ENCODE peak calls at places on chromosome 5, in nine cellular contexts. One of them, this sample, is unnamed.

GRCh38 chr5:72651109-72651508 is 143.9 kb upstream of the ZNF366 start:
- DNase-seq in breast epithelium: no peak
- DNase-seq in sigmoid colon: no peak
- DNase-seq in K562: no peak
- DNase-seq in H1: no peak
- DNase-seq in GM12878: no peak
- DNase-seq in HCT116: no peak
- DNase-seq in Panc1: no peak
- DNase-seq in HL-60: no peak
- DNase-seq in this sample: no peak

GRCh38 chr5:179794171-179794570 is 385 bp downstream of the LTC4S start:
- DNase-seq in breast epithelium: no peak
- DNase-seq in sigmoid colon: peak
- DNase-seq in K562: no peak
- DNase-seq in H1: no peak
- DNase-seq in GM12878: no peak
- DNase-seq in HCT116: no peak
- DNase-seq in Panc1: no peak
- DNase-seq in HL-60: no peak
- DNase-seq in this sample: no peak

GRCh38 chr5:163855754-163856153 is 350.3 kb downstream of the MAT2B start:
- DNase-seq in breast epithelium: no peak
- DNase-seq in sigmoid colon: no peak
- DNase-seq in K562: no peak
- DNase-seq in H1: no peak
- DNase-seq in GM12878: no peak
- DNase-seq in HCT116: no peak
- DNase-seq in Panc1: no peak
- DNase-seq in HL-60: no peak
- DNase-seq in this sample: no peak

GRCh38 chr5:169650701-169651331 is 13.7 kb downstream of the DOCK2 start:
- DNase-seq in breast epithelium: no peak
- DNase-seq in sigmoid colon: no peak
- DNase-seq in K562: peak
- DNase-seq in H1: no peak
- DNase-seq in GM12878: peak
- DNase-seq in HCT116: no peak
- DNase-seq in Panc1: no peak
- DNase-seq in HL-60: no peak
- DNase-seq in this sample: no peak

GRCh38 chr5:101678494-101679193 is 617.4 kb downstream of the SLCO4C1 start:
- DNase-seq in breast epithelium: peak
- DNase-seq in sigmoid colon: peak
- DNase-seq in K562: peak
- DNase-seq in H1: peak
- DNase-seq in GM12878: peak
- DNase-seq in HCT116: peak
- DNase-seq in Panc1: peak
- DNase-seq in HL-60: peak
- DNase-seq in this sample: peak

GRCh38 chr5:87302061-87302460 is 34.4 kb downstream of the RASA1 start:
- DNase-seq in breast epithelium: no peak
- DNase-seq in sigmoid colon: no peak
- DNase-seq in K562: no peak
- DNase-seq in H1: no peak
- DNase-seq in GM12878: no peak
- DNase-seq in HCT116: no peak
- DNase-seq in Panc1: no peak
- DNase-seq in HL-60: no peak
- DNase-seq in this sample: no peak

GRCh38 chr5:154714271-154714986 is 40.7 kb upstream of the LARP1 start:
- DNase-seq in breast epithelium: no peak
- DNase-seq in sigmoid colon: no peak
- DNase-seq in K562: no peak
- DNase-seq in H1: no peak
- DNase-seq in GM12878: peak
- DNase-seq in HCT116: no peak
- DNase-seq in Panc1: no peak
- DNase-seq in HL-60: peak
- DNase-seq in this sample: peak

GRCh38 chr5:31066655-31067328 is 126.7 kb upstream of the CDH6 start:
- DNase-seq in breast epithelium: no peak
- DNase-seq in sigmoid colon: no peak
- DNase-seq in K562: no peak
- DNase-seq in H1: no peak
- DNase-seq in GM12878: no peak
- DNase-seq in HCT116: no peak
- DNase-seq in Panc1: no peak
- DNase-seq in HL-60: no peak
- DNase-seq in this sample: no peak

GRCh38 chr5:175743676-175744210 is 85.9 kb downstream of the HRH2 start:
- DNase-seq in breast epithelium: no peak
- DNase-seq in sigmoid colon: no peak
- DNase-seq in K562: no peak
- DNase-seq in H1: no peak
- DNase-seq in GM12878: no peak
- DNase-seq in HCT116: no peak
- DNase-seq in Panc1: no peak
- DNase-seq in HL-60: no peak
- DNase-seq in this sample: no peak

GRCh38 chr5:35921930-35922329 is 16.5 kb downstream of the CAPSL start:
- DNase-seq in breast epithelium: no peak
- DNase-seq in sigmoid colon: no peak
- DNase-seq in K562: no peak
- DNase-seq in H1: no peak
- DNase-seq in GM12878: no peak
- DNase-seq in HCT116: no peak
- DNase-seq in Panc1: no peak
- DNase-seq in HL-60: no peak
- DNase-seq in this sample: no peak

GRCh38 chr5:10513501-10514442 is 50.1 kb upstream of the ANKRD33B start:
- DNase-seq in breast epithelium: no peak
- DNase-seq in sigmoid colon: no peak
- DNase-seq in K562: no peak
- DNase-seq in H1: peak
- DNase-seq in GM12878: no peak
- DNase-seq in HCT116: no peak
- DNase-seq in Panc1: no peak
- DNase-seq in HL-60: no peak
- DNase-seq in this sample: no peak

GRCh38 chr5:96242536-96242935 is 190.5 kb downstream of the PCSK1 start:
- DNase-seq in breast epithelium: no peak
- DNase-seq in sigmoid colon: no peak
- DNase-seq in K562: no peak
- DNase-seq in H1: no peak
- DNase-seq in GM12878: no peak
- DNase-seq in HCT116: no peak
- DNase-seq in Panc1: no peak
- DNase-seq in HL-60: no peak
- DNase-seq in this sample: no peak

GRCh38 chr5:169627551-169627950 is 9.5 kb upstream of the DOCK2 start:
- DNase-seq in breast epithelium: no peak
- DNase-seq in sigmoid colon: no peak
- DNase-seq in K562: no peak
- DNase-seq in H1: no peak
- DNase-seq in GM12878: no peak
- DNase-seq in HCT116: no peak
- DNase-seq in Panc1: no peak
- DNase-seq in HL-60: no peak
- DNase-seq in this sample: no peak

GRCh38 chr5:179815491-179816249 is 5.0 kb upstream of the SQSTM1 start:
- DNase-seq in breast epithelium: no peak
- DNase-seq in sigmoid colon: no peak
- DNase-seq in K562: no peak
- DNase-seq in H1: no peak
- DNase-seq in GM12878: no peak
- DNase-seq in HCT116: no peak
- DNase-seq in Panc1: no peak
- DNase-seq in HL-60: no peak
- DNase-seq in this sample: no peak

GRCh38 chr5:36017004-36017403 is 25.8 kb upstream of the UGT3A1 start:
- DNase-seq in breast epithelium: no peak
- DNase-seq in sigmoid colon: no peak
- DNase-seq in K562: no peak
- DNase-seq in H1: no peak
- DNase-seq in GM12878: no peak
- DNase-seq in HCT116: no peak
- DNase-seq in Panc1: no peak
- DNase-seq in HL-60: no peak
- DNase-seq in this sample: no peak

GRCh38 chr5:123206618-123207320 is 117.7 kb downstream of the PRDM6 start:
- DNase-seq in breast epithelium: no peak
- DNase-seq in sigmoid colon: no peak
- DNase-seq in K562: no peak
- DNase-seq in H1: no peak
- DNase-seq in GM12878: no peak
- DNase-seq in HCT116: no peak
- DNase-seq in Panc1: no peak
- DNase-seq in HL-60: no peak
- DNase-seq in this sample: no peak

GRCh38 chr5:175438234-175438857 is 5.6 kb downstream of the DRD1 start:
- DNase-seq in breast epithelium: no peak
- DNase-seq in sigmoid colon: no peak
- DNase-seq in K562: no peak
- DNase-seq in H1: no peak
- DNase-seq in GM12878: no peak
- DNase-seq in HCT116: no peak
- DNase-seq in Panc1: no peak
- DNase-seq in HL-60: no peak
- DNase-seq in this sample: no peak

DNA sequence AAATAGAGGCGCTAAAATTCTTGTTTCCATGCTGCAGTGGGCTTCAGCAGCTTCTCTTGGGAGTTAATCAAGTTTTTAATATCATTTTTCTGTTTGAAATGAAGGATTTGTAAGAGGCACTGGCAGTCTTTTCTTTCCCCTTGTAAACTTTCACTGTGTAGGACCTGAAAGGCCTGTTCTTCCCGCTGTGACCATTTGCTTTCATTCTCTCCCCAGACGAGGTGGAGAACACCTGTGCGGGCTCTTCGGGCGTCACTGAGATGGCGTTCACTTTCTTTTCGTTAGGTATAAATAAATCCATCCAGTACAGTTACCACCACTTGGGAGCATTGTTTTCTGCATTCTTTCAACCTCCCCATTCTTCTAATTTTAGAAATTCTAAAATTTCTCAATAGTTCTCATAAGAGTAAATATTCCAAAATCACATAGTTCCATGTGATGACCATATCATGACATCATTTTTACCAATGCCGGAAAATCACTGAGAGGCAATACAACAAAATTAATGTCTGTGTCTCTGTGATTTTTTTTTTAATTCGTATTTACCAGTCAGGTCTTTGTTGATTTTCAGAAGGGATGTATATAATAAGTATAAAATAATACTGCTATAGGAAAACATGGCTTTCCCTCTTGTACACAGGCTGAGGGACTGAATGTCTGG is 131.7 kb upstream of the ICE1 start:
- DNase-seq in breast epithelium: no peak
- DNase-seq in sigmoid colon: no peak
- DNase-seq in K562: no peak
- DNase-seq in H1: no peak
- DNase-seq in GM12878: no peak
- DNase-seq in HCT116: no peak
- DNase-seq in Panc1: no peak
- DNase-seq in HL-60: no peak
- DNase-seq in this sample: no peak
- TF ChIP-seq POLR2AphosphoS5 in breast epithelium: no peak
- TF ChIP-seq POLR2AphosphoS5 in sigmoid colon: no peak
- TF ChIP-seq POLR2AphosphoS5 in K562: no peak
- TF ChIP-seq POLR2AphosphoS5 in H1: no peak
- TF ChIP-seq POLR2AphosphoS5 in GM12878: no peak
- TF ChIP-seq POLR2AphosphoS5 in HCT116: no peak
- TF ChIP-seq POLR2AphosphoS5 in Panc1: no peak
- TF ChIP-seq POLR2AphosphoS5 in HL-60: no peak
- TF ChIP-seq POLR2AphosphoS5 in this sample: no peak

GRCh38 chr5:68500828-68501227 is 285.3 kb downstream of the PIK3R1 start:
- DNase-seq in breast epithelium: no peak
- DNase-seq in sigmoid colon: no peak
- DNase-seq in K562: no peak
- DNase-seq in H1: no peak
- DNase-seq in GM12878: no peak
- DNase-seq in HCT116: no peak
- DNase-seq in Panc1: no peak
- DNase-seq in HL-60: no peak
- DNase-seq in this sample: no peak
- TF ChIP-seq POLR2AphosphoS5 in breast epithelium: no peak
- TF ChIP-seq POLR2AphosphoS5 in sigmoid colon: no peak
- TF ChIP-seq POLR2AphosphoS5 in K562: no peak
- TF ChIP-seq POLR2AphosphoS5 in H1: no peak
- TF ChIP-seq POLR2AphosphoS5 in GM12878: no peak
- TF ChIP-seq POLR2AphosphoS5 in HCT116: no peak
- TF ChIP-seq POLR2AphosphoS5 in Panc1: no peak
- TF ChIP-seq POLR2AphosphoS5 in HL-60: no peak
- TF ChIP-seq POLR2AphosphoS5 in this sample: no peak

DNA sequence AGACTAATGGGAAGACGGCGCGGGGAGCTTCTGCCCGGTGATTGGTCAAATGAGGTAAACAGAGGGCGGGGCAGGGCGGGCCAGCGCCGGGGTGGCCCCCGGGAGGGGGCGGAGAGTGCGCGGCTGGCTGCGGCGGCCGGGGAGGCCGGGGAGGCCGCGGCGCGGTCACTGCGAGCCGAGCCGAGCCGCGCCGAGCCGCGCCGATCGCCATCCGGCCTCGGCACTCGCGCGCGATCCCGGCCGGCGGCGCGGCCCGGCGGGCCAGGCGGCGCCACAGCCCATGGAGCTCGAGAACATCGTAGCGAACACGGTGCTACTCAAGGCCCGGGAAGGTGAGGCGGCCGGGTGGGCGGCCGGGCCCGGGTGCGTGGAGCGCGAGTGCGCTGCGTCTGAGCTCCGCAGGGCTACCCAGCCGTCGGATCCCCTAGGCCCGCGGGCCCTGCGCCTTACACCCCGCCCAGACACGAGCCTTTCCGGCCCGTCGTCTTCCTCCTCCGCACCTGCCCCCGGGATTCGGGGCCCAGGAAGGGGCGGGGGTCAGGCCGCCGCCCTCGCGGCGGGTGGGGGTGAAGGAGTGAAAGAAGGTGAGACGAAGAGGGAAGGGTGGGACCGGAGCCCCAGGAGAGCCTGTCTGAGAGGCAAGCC is at the start of gene GRK6:
- DNase-seq in breast epithelium: no peak
- DNase-seq in sigmoid colon: peak
- DNase-seq in K562: peak
- DNase-seq in H1: no peak
- DNase-seq in GM12878: no peak
- DNase-seq in HCT116: no peak
- DNase-seq in Panc1: no peak
- DNase-seq in HL-60: peak
- DNase-seq in this sample: peak
- TF ChIP-seq POLR2AphosphoS5 in breast epithelium: no peak
- TF ChIP-seq POLR2AphosphoS5 in sigmoid colon: no peak
- TF ChIP-seq POLR2AphosphoS5 in K562: no peak
- TF ChIP-seq POLR2AphosphoS5 in H1: no peak
- TF ChIP-seq POLR2AphosphoS5 in GM12878: no peak
- TF ChIP-seq POLR2AphosphoS5 in HCT116: peak
- TF ChIP-seq POLR2AphosphoS5 in Panc1: no peak
- TF ChIP-seq POLR2AphosphoS5 in HL-60: no peak
- TF ChIP-seq POLR2AphosphoS5 in this sample: no peak

GRCh38 chr5:34709861-34710673 is 53.9 kb downstream of the RAI14 start:
- DNase-seq in breast epithelium: no peak
- DNase-seq in sigmoid colon: no peak
- DNase-seq in K562: no peak
- DNase-seq in H1: no peak
- DNase-seq in GM12878: no peak
- DNase-seq in HCT116: no peak
- DNase-seq in Panc1: no peak
- DNase-seq in HL-60: no peak
- DNase-seq in this sample: no peak
- TF ChIP-seq POLR2AphosphoS5 in breast epithelium: no peak
- TF ChIP-seq POLR2AphosphoS5 in sigmoid colon: no peak
- TF ChIP-seq POLR2AphosphoS5 in K562: no peak
- TF ChIP-seq POLR2AphosphoS5 in H1: no peak
- TF ChIP-seq POLR2AphosphoS5 in GM12878: no peak
- TF ChIP-seq POLR2AphosphoS5 in HCT116: no peak
- TF ChIP-seq POLR2AphosphoS5 in Panc1: no peak
- TF ChIP-seq POLR2AphosphoS5 in HL-60: no peak
- TF ChIP-seq POLR2AphosphoS5 in this sample: no peak

This sample was measured in transverse colon.